ENCODE peak calls at places on chromosomes 7 and 10, in eight cellular contexts. One of them, this sample, is unnamed.

GRCh38 chr10:69089638-69090599 is 2.0 kb downstream of the SRGN start:
- DNase-seq in NCI-H1417: no peak
- DNase-seq in activated T-cell treated with anti-CD3 and anti-CD28 coated beads for 1 hour: peak; percentile 44
- DNase-seq in activated naive CD8-positive, alpha-beta T cell treated with anti-CD3 and anti-CD28 coated beads for 36 hours: peak; percentile 82
- DNase-seq in hypothalamus: no peak
- DNase-seq in B cell: no peak
- DNase-seq in activated naive CD4-positive, alpha-beta T cell treated with Interleukin-2 at 50 U/mL for 16 hours: peak; percentile 83
- DNase-seq in stimulated activated CD8-positive, alpha-beta memory T cell treated with anti-CD3 and anti-CD28 coated beads, Interleukin-4, amount 100 ng/mL, for 24 hours: peak; percentile 62
- DNase-seq in this sample: no peak

GRCh38 chr10:3693031-3693714 is 91.8 kb downstream of the KLF6 start:
- DNase-seq in activated T-cell treated with anti-CD3 and anti-CD28 coated beads for 1 hour: no peak
- DNase-seq in activated naive CD8-positive, alpha-beta T cell treated with anti-CD3 and anti-CD28 coated beads for 36 hours: no peak
- DNase-seq in B cell: no peak
- DNase-seq in activated naive CD4-positive, alpha-beta T cell treated with Interleukin-2 at 50 U/mL for 16 hours: no peak
- DNase-seq in hypothalamus: no peak
- DNase-seq in stimulated activated CD8-positive, alpha-beta memory T cell treated with anti-CD3 and anti-CD28 coated beads, Interleukin-4, amount 100 ng/mL, for 24 hours: no peak
- DNase-seq in NCI-H1417: no peak
- DNase-seq in this sample: no peak

GRCh38 chr10:62386401-62387320 is 12.5 kb downstream of the ZNF365 start:
- DNase-seq in B cell: no peak
- DNase-seq in NCI-H1417: no peak
- DNase-seq in hypothalamus: no peak
- DNase-seq in activated naive CD8-positive, alpha-beta T cell treated with anti-CD3 and anti-CD28 coated beads for 36 hours: no peak
- DNase-seq in stimulated activated CD8-positive, alpha-beta memory T cell treated with anti-CD3 and anti-CD28 coated beads, Interleukin-4, amount 100 ng/mL, for 24 hours: no peak
- DNase-seq in activated T-cell treated with anti-CD3 and anti-CD28 coated beads for 1 hour: no peak
- DNase-seq in activated naive CD4-positive, alpha-beta T cell treated with Interleukin-2 at 50 U/mL for 16 hours: no peak
- DNase-seq in this sample: no peak

GRCh38 chr10:29734980-29735627 is 100.3 kb upstream of the SVIL start:
- DNase-seq in B cell: peak; percentile 64
- DNase-seq in activated naive CD8-positive, alpha-beta T cell treated with anti-CD3 and anti-CD28 coated beads for 36 hours: peak; percentile 67
- DNase-seq in activated T-cell treated with anti-CD3 and anti-CD28 coated beads for 1 hour: peak; percentile 36
- DNase-seq in stimulated activated CD8-positive, alpha-beta memory T cell treated with anti-CD3 and anti-CD28 coated beads, Interleukin-4, amount 100 ng/mL, for 24 hours: peak; percentile 44
- DNase-seq in NCI-H1417: peak; percentile 75
- DNase-seq in hypothalamus: peak; percentile 34
- DNase-seq in activated naive CD4-positive, alpha-beta T cell treated with Interleukin-2 at 50 U/mL for 16 hours: peak; percentile 53
- DNase-seq in this sample: no peak

GRCh38 chr7:73966941-73967831 is 60.8 kb upstream of the ELN start:
- DNase-seq in NCI-H1417: no peak
- DNase-seq in B cell: no peak
- DNase-seq in activated naive CD8-positive, alpha-beta T cell treated with anti-CD3 and anti-CD28 coated beads for 36 hours: no peak
- DNase-seq in activated T-cell treated with anti-CD3 and anti-CD28 coated beads for 1 hour: no peak
- DNase-seq in hypothalamus: no peak
- DNase-seq in stimulated activated CD8-positive, alpha-beta memory T cell treated with anti-CD3 and anti-CD28 coated beads, Interleukin-4, amount 100 ng/mL, for 24 hours: no peak
- DNase-seq in activated naive CD4-positive, alpha-beta T cell treated with Interleukin-2 at 50 U/mL for 16 hours: no peak
- DNase-seq in this sample: no peak

GRCh38 chr7:100694196-100694745 is at the start of gene GIGYF1:
- DNase-seq in activated T-cell treated with anti-CD3 and anti-CD28 coated beads for 1 hour: peak; percentile 68
- DNase-seq in NCI-H1417: peak; percentile 83
- DNase-seq in B cell: peak; percentile 99
- DNase-seq in hypothalamus: peak; percentile 79
- DNase-seq in stimulated activated CD8-positive, alpha-beta memory T cell treated with anti-CD3 and anti-CD28 coated beads, Interleukin-4, amount 100 ng/mL, for 24 hours: peak; percentile 49
- DNase-seq in activated naive CD8-positive, alpha-beta T cell treated with anti-CD3 and anti-CD28 coated beads for 36 hours: peak; percentile 75
- DNase-seq in activated naive CD4-positive, alpha-beta T cell treated with Interleukin-2 at 50 U/mL for 16 hours: peak; percentile 73
- DNase-seq in this sample: peak; percentile 19

GRCh38 chr10:125721035-125721434 is 1.5 kb downstream of the EDRF1 start:
- DNase-seq in hypothalamus: no peak
- DNase-seq in activated naive CD4-positive, alpha-beta T cell treated with Interleukin-2 at 50 U/mL for 16 hours: no peak
- DNase-seq in B cell: no peak
- DNase-seq in stimulated activated CD8-positive, alpha-beta memory T cell treated with anti-CD3 and anti-CD28 coated beads, Interleukin-4, amount 100 ng/mL, for 24 hours: no peak
- DNase-seq in activated T-cell treated with anti-CD3 and anti-CD28 coated beads for 1 hour: no peak
- DNase-seq in NCI-H1417: no peak
- DNase-seq in activated naive CD8-positive, alpha-beta T cell treated with anti-CD3 and anti-CD28 coated beads for 36 hours: no peak
- DNase-seq in this sample: no peak

GRCh38 chr7:157674715-157675426 is 338.1 kb downstream of the DNAJB6 start:
- DNase-seq in stimulated activated CD8-positive, alpha-beta memory T cell treated with anti-CD3 and anti-CD28 coated beads, Interleukin-4, amount 100 ng/mL, for 24 hours: no peak
- DNase-seq in NCI-H1417: no peak
- DNase-seq in activated T-cell treated with anti-CD3 and anti-CD28 coated beads for 1 hour: no peak
- DNase-seq in B cell: no peak
- DNase-seq in activated naive CD4-positive, alpha-beta T cell treated with Interleukin-2 at 50 U/mL for 16 hours: no peak
- DNase-seq in hypothalamus: no peak
- DNase-seq in activated naive CD8-positive, alpha-beta T cell treated with anti-CD3 and anti-CD28 coated beads for 36 hours: no peak
- DNase-seq in this sample: no peak

GRCh38 chr10:31808258-31809218 is 120.1 kb downstream of the ARHGAP12 start:
- DNase-seq in activated naive CD4-positive, alpha-beta T cell treated with Interleukin-2 at 50 U/mL for 16 hours: peak; percentile 12
- DNase-seq in hypothalamus: no peak
- DNase-seq in activated naive CD8-positive, alpha-beta T cell treated with anti-CD3 and anti-CD28 coated beads for 36 hours: peak; percentile 6
- DNase-seq in B cell: peak; percentile 16
- DNase-seq in stimulated activated CD8-positive, alpha-beta memory T cell treated with anti-CD3 and anti-CD28 coated beads, Interleukin-4, amount 100 ng/mL, for 24 hours: no peak
- DNase-seq in NCI-H1417: peak; percentile 10
- DNase-seq in activated T-cell treated with anti-CD3 and anti-CD28 coated beads for 1 hour: no peak
- DNase-seq in this sample: no peak

GRCh38 chr10:29961351-29961750 is 98.0 kb downstream of the JCAD start:
- DNase-seq in B cell: no peak
- DNase-seq in NCI-H1417: no peak
- DNase-seq in activated T-cell treated with anti-CD3 and anti-CD28 coated beads for 1 hour: no peak
- DNase-seq in activated naive CD4-positive, alpha-beta T cell treated with Interleukin-2 at 50 U/mL for 16 hours: no peak
- DNase-seq in activated naive CD8-positive, alpha-beta T cell treated with anti-CD3 and anti-CD28 coated beads for 36 hours: no peak
- DNase-seq in hypothalamus: no peak
- DNase-seq in stimulated activated CD8-positive, alpha-beta memory T cell treated with anti-CD3 and anti-CD28 coated beads, Interleukin-4, amount 100 ng/mL, for 24 hours: no peak
- DNase-seq in this sample: no peak